ENCODE peak calls at places on chromosomes 1 and 21, in ten cellular contexts. One of them, this sample, is unnamed.

GRCh38 chr1:209395169-209395568 is 188.3 kb upstream of the CAMK1G start:
- DNase-seq in ascending aorta: no peak
- DNase-seq in PC-3: no peak
- DNase-seq in left ventricle myocardium inferior: no peak
- DNase-seq in LNCaP clone FGC: no peak
- DNase-seq in tibial artery: no peak
- DNase-seq in neural crest cell: peak; percentile 20
- DNase-seq in A549: no peak
- DNase-seq in progenitor cell of endocrine pancreas: no peak
- DNase-seq in AG10803: no peak
- DNase-seq in this sample: no peak

GRCh38 chr1:10835423-10836421 is 39.3 kb upstream of the CASZ1 start:
- DNase-seq in A549: no peak
- DNase-seq in LNCaP clone FGC: no peak
- DNase-seq in progenitor cell of endocrine pancreas: peak; percentile 80
- DNase-seq in PC-3: peak; percentile 52
- DNase-seq in left ventricle myocardium inferior: no peak
- DNase-seq in ascending aorta: no peak
- DNase-seq in AG10803: peak; percentile 6
- DNase-seq in neural crest cell: peak; percentile 79
- DNase-seq in tibial artery: no peak
- DNase-seq in this sample: peak; percentile 74

GRCh38 chr1:35587736-35588135 is 14.6 kb downstream of the TFAP2E start:
- DNase-seq in left ventricle myocardium inferior: no peak
- DNase-seq in neural crest cell: no peak
- DNase-seq in progenitor cell of endocrine pancreas: no peak
- DNase-seq in LNCaP clone FGC: no peak
- DNase-seq in ascending aorta: no peak
- DNase-seq in tibial artery: no peak
- DNase-seq in A549: no peak
- DNase-seq in PC-3: no peak
- DNase-seq in AG10803: no peak
- DNase-seq in this sample: no peak

GRCh38 chr21:44006656-44007055 is 5.5 kb upstream of the TRAPPC10 start:
- DNase-seq in neural crest cell: no peak
- DNase-seq in PC-3: no peak
- DNase-seq in LNCaP clone FGC: no peak
- DNase-seq in ascending aorta: no peak
- DNase-seq in left ventricle myocardium inferior: peak; percentile 62
- DNase-seq in A549: no peak
- DNase-seq in progenitor cell of endocrine pancreas: no peak
- DNase-seq in tibial artery: no peak
- DNase-seq in AG10803: peak; percentile 84
- DNase-seq in this sample: no peak

GRCh38 chr1:175826705-175827104 is 83.3 kb upstream of the TNR start:
- DNase-seq in AG10803: no peak
- DNase-seq in ascending aorta: no peak
- DNase-seq in progenitor cell of endocrine pancreas: no peak
- DNase-seq in A549: no peak
- DNase-seq in LNCaP clone FGC: no peak
- DNase-seq in left ventricle myocardium inferior: no peak
- DNase-seq in PC-3: no peak
- DNase-seq in neural crest cell: no peak
- DNase-seq in tibial artery: no peak
- DNase-seq in this sample: no peak

GRCh38 chr21:31273278-31273677 is 70.8 kb downstream of the TIAM1 start:
- DNase-seq in left ventricle myocardium inferior: no peak
- DNase-seq in tibial artery: no peak
- DNase-seq in LNCaP clone FGC: no peak
- DNase-seq in neural crest cell: no peak
- DNase-seq in A549: no peak
- DNase-seq in PC-3: no peak
- DNase-seq in AG10803: no peak
- DNase-seq in ascending aorta: no peak
- DNase-seq in progenitor cell of endocrine pancreas: no peak
- DNase-seq in this sample: no peak

GRCh38 chr1:185567006-185567405 is 167.2 kb upstream of the HMCN1 start:
- DNase-seq in neural crest cell: no peak
- DNase-seq in tibial artery: no peak
- DNase-seq in PC-3: peak; percentile 44
- DNase-seq in progenitor cell of endocrine pancreas: no peak
- DNase-seq in left ventricle myocardium inferior: no peak
- DNase-seq in AG10803: peak; percentile 82
- DNase-seq in ascending aorta: no peak
- DNase-seq in A549: peak; percentile 11
- DNase-seq in LNCaP clone FGC: no peak
- DNase-seq in this sample: peak; percentile 51

GRCh38 chr1:191350938-191351337 is 807.3 kb upstream of the RGS18 start:
- DNase-seq in A549: no peak
- DNase-seq in tibial artery: no peak
- DNase-seq in neural crest cell: no peak
- DNase-seq in left ventricle myocardium inferior: no peak
- DNase-seq in progenitor cell of endocrine pancreas: no peak
- DNase-seq in PC-3: no peak
- DNase-seq in AG10803: no peak
- DNase-seq in LNCaP clone FGC: no peak
- DNase-seq in ascending aorta: no peak
- DNase-seq in this sample: no peak

GRCh38 chr21:41856572-41856971 is 22.6 kb downstream of the PRDM15 start:
- DNase-seq in PC-3: no peak
- DNase-seq in left ventricle myocardium inferior: no peak
- DNase-seq in tibial artery: peak; percentile 12
- DNase-seq in ascending aorta: no peak
- DNase-seq in AG10803: no peak
- DNase-seq in progenitor cell of endocrine pancreas: no peak
- DNase-seq in neural crest cell: no peak
- DNase-seq in A549: no peak
- DNase-seq in LNCaP clone FGC: no peak
- DNase-seq in this sample: no peak

GRCh38 chr1:172777767-172778166 is 118.9 kb downstream of the FASLG start:
- DNase-seq in progenitor cell of endocrine pancreas: no peak
- DNase-seq in LNCaP clone FGC: no peak
- DNase-seq in neural crest cell: no peak
- DNase-seq in A549: no peak
- DNase-seq in left ventricle myocardium inferior: no peak
- DNase-seq in AG10803: no peak
- DNase-seq in ascending aorta: no peak
- DNase-seq in tibial artery: no peak
- DNase-seq in PC-3: no peak
- DNase-seq in this sample: no peak

GRCh38 chr1:172775598-172776570 is 117.0 kb downstream of the FASLG start:
- DNase-seq in neural crest cell: no peak
- DNase-seq in LNCaP clone FGC: no peak
- DNase-seq in left ventricle myocardium inferior: no peak
- DNase-seq in PC-3: peak; percentile 54
- DNase-seq in progenitor cell of endocrine pancreas: no peak
- DNase-seq in tibial artery: no peak
- DNase-seq in ascending aorta: no peak
- DNase-seq in AG10803: peak; percentile 42
- DNase-seq in A549: no peak
- DNase-seq in this sample: peak; percentile 20

GRCh38 chr1:172781513-172782140 is 122.7 kb downstream of the FASLG start:
- DNase-seq in progenitor cell of endocrine pancreas: no peak
- DNase-seq in LNCaP clone FGC: no peak
- DNase-seq in PC-3: no peak
- DNase-seq in AG10803: no peak
- DNase-seq in tibial artery: no peak
- DNase-seq in left ventricle myocardium inferior: no peak
- DNase-seq in ascending aorta: no peak
- DNase-seq in A549: no peak
- DNase-seq in neural crest cell: no peak
- DNase-seq in this sample: no peak

GRCh38 chr1:172779501-172779900 is 120.6 kb downstream of the FASLG start:
- DNase-seq in tibial artery: no peak
- DNase-seq in AG10803: peak; percentile 33
- DNase-seq in LNCaP clone FGC: no peak
- DNase-seq in PC-3: no peak
- DNase-seq in A549: no peak
- DNase-seq in progenitor cell of endocrine pancreas: no peak
- DNase-seq in left ventricle myocardium inferior: no peak
- DNase-seq in neural crest cell: no peak
- DNase-seq in ascending aorta: no peak
- DNase-seq in this sample: no peak

GRCh38 chr1:172778461-172779455 is 119.9 kb downstream of the FASLG start:
- DNase-seq in LNCaP clone FGC: no peak
- DNase-seq in A549: no peak
- DNase-seq in progenitor cell of endocrine pancreas: no peak
- DNase-seq in tibial artery: no peak
- DNase-seq in AG10803: peak; percentile 16
- DNase-seq in left ventricle myocardium inferior: no peak
- DNase-seq in neural crest cell: no peak
- DNase-seq in PC-3: peak; percentile 52
- DNase-seq in ascending aorta: no peak
- DNase-seq in this sample: no peak
- TF ChIP-seq CTCF in LNCaP clone FGC: peak; percentile 35
- TF ChIP-seq CTCF in A549: no peak
- TF ChIP-seq CTCF in progenitor cell of endocrine pancreas: no peak
- TF ChIP-seq CTCF in tibial artery: no peak
- TF ChIP-seq CTCF in AG10803: peak; percentile 40
- TF ChIP-seq CTCF in left ventricle myocardium inferior: no peak
- TF ChIP-seq CTCF in neural crest cell: peak; percentile 24
- TF ChIP-seq CTCF in PC-3: peak; percentile 68
- TF ChIP-seq CTCF in ascending aorta: no peak
- TF ChIP-seq CTCF in this sample: no peak

GRCh38 chr21:45447821-45448220 is 42.9 kb downstream of the COL18A1 start:
- DNase-seq in A549: no peak
- DNase-seq in progenitor cell of endocrine pancreas: no peak
- DNase-seq in LNCaP clone FGC: no peak
- DNase-seq in tibial artery: no peak
- DNase-seq in left ventricle myocardium inferior: no peak
- DNase-seq in neural crest cell: no peak
- DNase-seq in ascending aorta: no peak
- DNase-seq in AG10803: no peak
- DNase-seq in PC-3: peak; percentile 29
- DNase-seq in this sample: peak; percentile 36

GRCh38 chr21:45444385-45444784 is 39.4 kb downstream of the COL18A1 start:
- DNase-seq in AG10803: no peak
- DNase-seq in tibial artery: no peak
- DNase-seq in left ventricle myocardium inferior: no peak
- DNase-seq in progenitor cell of endocrine pancreas: no peak
- DNase-seq in A549: no peak
- DNase-seq in neural crest cell: no peak
- DNase-seq in ascending aorta: no peak
- DNase-seq in PC-3: no peak
- DNase-seq in LNCaP clone FGC: no peak
- DNase-seq in this sample: no peak

GRCh38 chr21:45448283-45448809 is 43.4 kb downstream of the COL18A1 start:
- DNase-seq in progenitor cell of endocrine pancreas: no peak
- DNase-seq in AG10803: no peak
- DNase-seq in neural crest cell: no peak
- DNase-seq in LNCaP clone FGC: no peak
- DNase-seq in left ventricle myocardium inferior: no peak
- DNase-seq in PC-3: no peak
- DNase-seq in A549: no peak
- DNase-seq in ascending aorta: no peak
- DNase-seq in tibial artery: no peak
- DNase-seq in this sample: no peak

GRCh38 chr21:45443595-45444181 is 38.7 kb downstream of the COL18A1 start:
- DNase-seq in LNCaP clone FGC: no peak
- DNase-seq in tibial artery: no peak
- DNase-seq in left ventricle myocardium inferior: no peak
- DNase-seq in neural crest cell: no peak
- DNase-seq in PC-3: peak; percentile 21
- DNase-seq in A549: no peak
- DNase-seq in AG10803: no peak
- DNase-seq in progenitor cell of endocrine pancreas: no peak
- DNase-seq in ascending aorta: no peak
- DNase-seq in this sample: no peak

DNA sequence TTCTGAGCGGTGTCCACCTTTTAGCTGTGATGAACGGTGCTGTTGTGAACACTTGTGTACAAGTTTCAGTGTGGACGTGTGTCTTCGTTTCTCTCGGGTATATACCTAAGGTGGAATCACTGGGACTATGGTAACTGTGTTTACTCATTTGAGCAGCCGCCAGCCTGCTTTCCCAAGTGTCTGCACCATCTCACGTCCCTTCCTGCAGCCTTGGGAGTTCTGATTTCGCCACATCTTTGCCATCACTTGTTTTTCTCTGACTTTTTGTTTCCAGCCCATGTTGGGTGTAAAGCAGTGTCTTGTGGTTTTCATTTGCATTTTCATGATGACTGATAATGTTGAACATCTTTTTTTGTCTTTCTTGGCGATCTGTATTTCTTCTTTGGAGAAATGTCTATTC is 40.4 kb downstream of the COL18A1 start:
- DNase-seq in left ventricle myocardium inferior: no peak
- DNase-seq in PC-3: no peak
- DNase-seq in LNCaP clone FGC: no peak
- DNase-seq in AG10803: no peak
- DNase-seq in tibial artery: no peak
- DNase-seq in A549: no peak
- DNase-seq in progenitor cell of endocrine pancreas: no peak
- DNase-seq in neural crest cell: no peak
- DNase-seq in ascending aorta: no peak
- DNase-seq in this sample: no peak
- TF ChIP-seq CTCF in left ventricle myocardium inferior: no peak
- TF ChIP-seq CTCF in PC-3: no peak
- TF ChIP-seq CTCF in LNCaP clone FGC: no peak
- TF ChIP-seq CTCF in AG10803: no peak
- TF ChIP-seq CTCF in tibial artery: no peak
- TF ChIP-seq CTCF in A549: no peak
- TF ChIP-seq CTCF in progenitor cell of endocrine pancreas: no peak
- TF ChIP-seq CTCF in neural crest cell: no peak
- TF ChIP-seq CTCF in ascending aorta: no peak
- TF ChIP-seq CTCF in this sample: no peak

DNA sequence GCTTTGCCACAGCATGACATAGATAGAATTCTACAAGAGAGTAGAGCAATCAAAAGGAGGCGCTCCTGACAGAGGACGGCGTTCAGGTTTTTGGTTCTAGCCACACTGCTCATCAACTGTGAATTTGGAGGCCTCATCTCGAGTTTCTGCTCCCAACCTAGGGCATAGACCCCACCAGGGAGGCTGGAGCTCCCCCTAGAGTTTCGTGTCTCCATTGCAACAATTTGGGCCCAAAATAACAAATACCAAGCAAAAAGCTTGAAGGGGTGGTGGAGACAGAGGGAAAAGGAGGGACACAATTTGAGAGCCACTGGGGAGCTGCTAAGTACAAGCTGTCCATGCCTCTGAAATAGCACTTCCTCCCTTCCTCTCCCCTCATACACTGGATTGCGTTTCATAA is 297.0 kb downstream of the GPATCH2 start:
- DNase-seq in LNCaP clone FGC: no peak
- DNase-seq in left ventricle myocardium inferior: no peak
- DNase-seq in ascending aorta: no peak
- DNase-seq in PC-3: peak; percentile 89
- DNase-seq in A549: peak; percentile 21
- DNase-seq in AG10803: peak; percentile 5
- DNase-seq in tibial artery: no peak
- DNase-seq in progenitor cell of endocrine pancreas: no peak
- DNase-seq in neural crest cell: peak; percentile 35
- DNase-seq in this sample: peak; percentile 55
- TF ChIP-seq CTCF in LNCaP clone FGC: peak; percentile 58
- TF ChIP-seq CTCF in left ventricle myocardium inferior: peak; percentile 51
- TF ChIP-seq CTCF in ascending aorta: no peak
- TF ChIP-seq CTCF in PC-3: peak; percentile 98
- TF ChIP-seq CTCF in A549: no peak
- TF ChIP-seq CTCF in AG10803: peak; percentile 69
- TF ChIP-seq CTCF in tibial artery: peak; percentile 44
- TF ChIP-seq CTCF in progenitor cell of endocrine pancreas: peak; percentile 62
- TF ChIP-seq CTCF in neural crest cell: peak; percentile 62
- TF ChIP-seq CTCF in this sample: no peak

GRCh38 chr1:231584117-231584516 is 42.5 kb upstream of the DISC1 start:
- DNase-seq in progenitor cell of endocrine pancreas: no peak
- DNase-seq in LNCaP clone FGC: peak; percentile 47
- DNase-seq in A549: peak; percentile 67
- DNase-seq in ascending aorta: no peak
- DNase-seq in tibial artery: no peak
- DNase-seq in PC-3: peak; percentile 86
- DNase-seq in left ventricle myocardium inferior: no peak
- DNase-seq in AG10803: peak; percentile 69
- DNase-seq in neural crest cell: no peak
- DNase-seq in this sample: peak; percentile 41
- TF ChIP-seq CTCF in progenitor cell of endocrine pancreas: no peak
- TF ChIP-seq CTCF in LNCaP clone FGC: peak; percentile 66
- TF ChIP-seq CTCF in A549: peak; percentile 69
- TF ChIP-seq CTCF in ascending aorta: no peak
- TF ChIP-seq CTCF in tibial artery: no peak
- TF ChIP-seq CTCF in PC-3: peak; percentile 71
- TF ChIP-seq CTCF in left ventricle myocardium inferior: no peak
- TF ChIP-seq CTCF in AG10803: no peak
- TF ChIP-seq CTCF in neural crest cell: no peak
- TF ChIP-seq CTCF in this sample: peak; percentile 21

This sample was measured in RWPE1.